ENCODE peak calls at places on chromosomes 11 and 22, in eight cellular contexts. D is ovary; L is SK-N-SH; Z is CD4-positive, alpha-beta T cell; J is left ventricle myocardium inferior; Q is body of pancreas; B is endothelial cell of umbilical vein; I is H9. S is an unnamed sample.
A peak's percentile ranks its signal among the peaks of the same experiment; 100 is the strongest.

GRCh38 chr11:65576867-65577755 is 1.3 kb downstream of the EHBP1L1 start:
- DNase-seq in D (peak; percentile 54), Q (peak; percentile 53), L (no peak), J (peak; percentile 55), Z (no peak), B (peak; percentile 52), I (no peak), S (no peak)

GRCh38 chr22:26471522-26471921 is 12.1 kb downstream of the HPS4 start:
- DNase-seq in B (peak; percentile 92), I (no peak), Q (no peak), L (no peak), J (no peak), Z (no peak), D (no peak), S (no peak)

GRCh38 chr22:29195118-29195963 is 10.4 kb upstream of the EMID1 start:
- DNase-seq in Z (no peak), Q (no peak), L (peak; percentile 73), B (no peak), J (no peak), I (no peak), D (no peak), S (no peak)

GRCh38 chr11:65589444-65590239 is 6.0 kb downstream of the KCNK7 start:
- DNase-seq in J (no peak), Z (no peak), D (peak; percentile 27), B (no peak), I (no peak), L (no peak), Q (no peak), S (no peak)

GRCh38 chr11:68977781-68978625 is 2.8 kb downstream of the MRGPRD start:
- DNase-seq in L (no peak), Q (peak; percentile 0), J (no peak), I (peak; percentile 20), D (no peak), B (no peak), Z (no peak), S (no peak)

GRCh38 chr11:115996125-115996807 is 492.1 kb upstream of the CADM1 start:
- DNase-seq in I (no peak), L (no peak), B (no peak), J (no peak), D (no peak), Z (no peak), Q (no peak), S (no peak)

GRCh38 chr11:67303132-67303988 is at the start of gene SSH3:
- DNase-seq in L (peak; percentile 89), I (peak; percentile 84), Z (peak; percentile 30), Q (peak; percentile 92), B (peak; percentile 55), D (peak; percentile 76), J (peak; percentile 83), S (peak; percentile 50)

GRCh38 chr11:894575-895201 is 15.9 kb downstream of the CHID1 start:
- DNase-seq in I (no peak), D (no peak), J (no peak), Z (no peak), B (no peak), L (no peak), Q (no peak), S (no peak)

GRCh38 chr11:45163956-45164575 is 17.6 kb downstream of the PRDM11 start:
- DNase-seq in I (no peak), J (no peak), L (no peak), B (peak; percentile 10), Z (no peak), Q (no peak), D (no peak), S (no peak)

GRCh38 chr11:60680455-60681119 is 18.8 kb upstream of the MS4A8 start:
- DNase-seq in B (no peak), D (no peak), J (no peak), I (no peak), Z (no peak), L (no peak), Q (no peak), S (no peak)

GRCh38 chr11:75490221-75491181 is 35.2 kb downstream of the GDPD5 start:
- DNase-seq in I (peak; percentile 73), B (peak; percentile 36), J (no peak), D (no peak), Z (no peak), L (no peak), Q (no peak), S (no peak)

GRCh38 chr22:24871611-24872205 is 65.7 kb downstream of the SGSM1 start:
- DNase-seq in D (no peak), Z (no peak), B (no peak), J (no peak), L (no peak), Q (no peak), I (no peak), S (no peak)

GRCh38 chr11:369336-370018 is at the start of gene B4GALNT4:
- DNase-seq in D (peak; percentile 72), I (no peak), J (peak; percentile 22), L (peak; percentile 99), B (no peak), Q (peak; percentile 35), Z (no peak), S (no peak)

GRCh38 chr11:34179026-34179675 is 73.7 kb downstream of the NAT10 start:
- DNase-seq in I (no peak), D (no peak), B (no peak), L (no peak), Z (no peak), Q (no peak), J (no peak), S (no peak)

GRCh38 chr11:107858217-107859070 is at the start of gene SLC35F2:
- DNase-seq in I (peak; percentile 86), Z (peak; percentile 55), J (peak; percentile 39), B (peak; percentile 90), Q (peak; percentile 72), D (peak; percentile 62), L (peak; percentile 86), S (peak; percentile 13)

GRCh38 chr11:66570117-66570825 is 1.9 kb upstream of the CTSF start:
- DNase-seq in Z (no peak), Q (no peak), L (no peak), D (no peak), J (no peak), B (no peak), I (peak; percentile 43), S (no peak)

GRCh38 chr11:115503083-115503885 is 931 bp downstream of the CADM1 start:
- DNase-seq in L (peak; percentile 74), B (peak; percentile 22), J (peak; percentile 61), Q (peak; percentile 66), I (peak; percentile 63), Z (peak; percentile 2), D (peak; percentile 74), S (peak; percentile 86)

GRCh38 chr11:60065801-60066200 is 9.3 kb downstream of the MS4A3 start:
- DNase-seq in L (no peak), D (no peak), I (no peak), Z (no peak), J (no peak), B (no peak), Q (no peak), S (no peak)

GRCh38 chr22:37431811-37432707 is 4.8 kb upstream of the ELFN2 start:
- DNase-seq in J (no peak), Z (no peak), B (peak; percentile 86), Q (no peak), I (no peak), D (no peak), L (no peak), S (no peak)
- H3K27ac ChIP-seq in J (no peak overlapping the region), Z (no peak overlapping the region), B (peak overlapping the region; percentile 91), Q (no peak overlapping the region), I (no peak overlapping the region), D (no peak overlapping the region), L (peak overlapping the region; percentile 65), S (no peak overlapping the region)

GRCh38 chr11:134231958-134232674 is 7.6 kb downstream of the VPS26B start:
- DNase-seq in B (no peak), I (peak; percentile 10), Q (no peak), L (peak; percentile 68), Z (no peak), D (no peak), J (no peak), S (no peak)
- H3K27ac ChIP-seq in B (no peak overlapping the region), I (no peak overlapping the region), Q (no peak overlapping the region), L (peak overlapping the region; percentile 96), Z (no peak overlapping the region), D (no peak overlapping the region), J (no peak overlapping the region), S (no peak overlapping the region)

GRCh38 chr11:2987881-2988280 is 4.2 kb downstream of the NAP1L4 start:
- DNase-seq in Q (no peak), B (peak; percentile 6), L (no peak), J (no peak), I (no peak), D (no peak), Z (peak; percentile 45), S (no peak)
- H3K27ac ChIP-seq in Q (peak overlapping the region; percentile 19), B (peak overlapping the region; percentile 52), L (no peak overlapping the region), J (no peak overlapping the region), I (no peak overlapping the region), D (no peak overlapping the region), Z (peak overlapping the region; percentile 75), S (peak overlapping the region; percentile 52)

DNA sequence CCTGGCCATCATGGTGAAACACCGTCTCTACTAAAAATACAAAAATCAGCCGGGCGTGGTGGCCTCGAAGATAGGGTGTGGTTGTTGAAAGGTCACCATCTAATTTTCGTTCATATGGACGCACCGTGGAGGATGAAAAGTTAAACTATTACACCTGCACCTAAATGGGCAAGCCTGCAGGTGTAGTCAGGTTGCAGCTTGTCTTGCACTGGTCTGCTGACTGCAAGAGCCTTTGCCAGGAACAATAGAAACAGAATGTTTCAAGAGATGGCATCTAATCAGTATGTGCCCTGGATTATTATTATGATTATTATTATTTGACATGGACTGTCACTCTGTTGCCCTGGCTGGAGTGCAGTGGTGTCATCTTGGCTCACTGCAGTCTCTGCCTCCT is 905 bp downstream of the NADSYN1 start:
- DNase-seq in Z (no peak), B (no peak), L (no peak), Q (no peak), I (no peak), J (no peak), D (no peak), S (no peak)
- H3K27ac ChIP-seq in Z (no peak overlapping the region), B (peak overlapping the region; percentile 60), L (no peak overlapping the region), Q (peak overlapping the region; percentile 90), I (no peak overlapping the region), J (no peak overlapping the region), D (no peak overlapping the region), S (no peak overlapping the region)

GRCh38 chr11:6850526-6850925 is 5.0 kb downstream of the OR10A5 start:
- DNase-seq in Z (no peak), Q (no peak), L (no peak), B (no peak), J (no peak), I (no peak), D (no peak), S (no peak)
- H3K27ac ChIP-seq in Z (no peak overlapping the region), Q (no peak overlapping the region), L (no peak overlapping the region), B (no peak overlapping the region), J (no peak overlapping the region), I (no peak overlapping the region), D (no peak overlapping the region), S (no peak overlapping the region)

S was measured in substantia nigra.